ENCODE peak calls at places on chromosomes 2 and 18, in seven cellular contexts. X, U, O, J, B, Z and P are unnamed samples.

GRCh38 chr2:15307526-15307925 is 253.6 kb downstream of the NBAS start:
- DNase-seq in U (no peak), Z (no peak), O (no peak), B (no peak), J (no peak), X (no peak), P (no peak)

GRCh38 chr2:222427606-222428320 is 3.4 kb downstream of the SGPP2 start:
- DNase-seq in X (no peak), J (no peak), B (peak; percentile 94), O (no peak), U (no peak), Z (no peak), P (no peak)

GRCh38 chr2:156098506-156098905 is 234.0 kb downstream of the NR4A2 start:
- DNase-seq in O (no peak), B (no peak), Z (no peak), J (no peak), U (no peak), X (no peak), P (no peak)

GRCh38 chr2:99488587-99488998 is 1.2 kb downstream of the REV1 start:
- DNase-seq in X (no peak), B (peak; percentile 77), O (no peak), U (no peak), J (peak; percentile 39), Z (no peak), P (no peak)

GRCh38 chr2:43484323-43484930 is 111.4 kb downstream of the THADA start:
- DNase-seq in X (peak; percentile 61), O (no peak), U (peak; percentile 14), B (peak; percentile 73), J (peak; percentile 93), Z (peak; percentile 54), P (peak; percentile 78)

GRCh38 chr18:23515911-23516546 is 12.7 kb downstream of the RMC1 start:
- DNase-seq in J (peak; percentile 82), B (peak; percentile 79), O (peak; percentile 83), U (peak; percentile 65), X (peak; percentile 46), Z (peak; percentile 76), P (peak; percentile 67)

GRCh38 chr2:188788621-188789020 is 185.6 kb upstream of the COL3A1 start:
- DNase-seq in J (peak; percentile 95), O (no peak), U (no peak), Z (no peak), B (no peak), X (no peak), P (no peak)

GRCh38 chr2:22406625-22407024 is 978.4 kb upstream of the KLHL29 start:
- DNase-seq in O (no peak), X (no peak), J (no peak), B (no peak), Z (no peak), U (no peak), P (no peak)

GRCh38 chr18:39675358-39675757 is 2109.8 kb upstream of the CELF4 start:
- DNase-seq in O (no peak), J (peak; percentile 85), U (no peak), X (peak; percentile 3), Z (no peak), B (no peak), P (peak; percentile 15)

GRCh38 chr2:235162070-235162469 is 210.3 kb downstream of the SH3BP4 start:
- DNase-seq in Z (no peak), B (no peak), X (no peak), U (no peak), O (no peak), J (no peak), P (no peak)